ENCODE peak calls at places on chromosomes 7 and 10, in eight cellular contexts. K is K562; X is activated CD4-positive, alpha-beta T cell treated with anti-CD3 and anti-CD28 coated beads for 4 hours; Y is astrocyte of the hippocampus; W is activated T-cell treated with anti-CD3 and anti-CD28 coated beads for 1 hour; O is left ventricle myocardium inferior; L is upper lobe of left lung; U is stimulated activated CD4-positive, alpha-beta T cell treated with anti-CD3 and anti-CD28 coated beads, Interleukin-2, amount 100 ng/mL, for 4 hours. P is an unnamed sample.
A peak's percentile ranks its signal among the peaks of the same experiment; 100 is the strongest.

GRCh38 chr10:45564303-45564959 is 108.1 kb downstream of the ZFAND4 start:
- DNase-seq in K (no peak), X (no peak), Y (no peak), W (no peak), O (no peak), L (no peak), U (no peak), P (no peak)

GRCh38 chr10:48533951-48534720 is 70.7 kb downstream of the ARHGAP22 start:
- DNase-seq in K (no peak), X (no peak), Y (peak; percentile 91), W (no peak), O (no peak), L (no peak), U (no peak), P (no peak)

GRCh38 chr10:84221916-84222315 is 3.4 kb downstream of the LRIT2 start:
- DNase-seq in K (no peak), X (no peak), Y (no peak), W (no peak), O (no peak), L (no peak), U (no peak), P (no peak)

GRCh38 chr7:151130741-151131157 is 36.7 kb downstream of the GBX1 start:
- DNase-seq in K (no peak), X (no peak), Y (no peak), W (no peak), O (peak; percentile 7), L (no peak), U (no peak), P (no peak)

GRCh38 chr10:119250641-119251314 is 43.4 kb downstream of the GRK5 start:
- DNase-seq in K (no peak), X (no peak), Y (peak; percentile 73), W (no peak), O (no peak), L (no peak), U (no peak), P (no peak)

GRCh38 chr7:33072471-33072870 is 9.9 kb upstream of the NT5C3A start:
- DNase-seq in K (no peak), X (no peak), Y (peak; percentile 72), W (no peak), O (no peak), L (no peak), U (no peak), P (no peak)

GRCh38 chr7:64310426-64310825 is 3.3 kb upstream of the ZNF736 start:
- DNase-seq in K (no peak), X (no peak), Y (no peak), W (no peak), O (no peak), L (no peak), U (no peak), P (no peak)

GRCh38 chr10:95628786-95629185 is 27.7 kb downstream of the ALDH18A1 start:
- DNase-seq in K (no peak), X (no peak), Y (peak; percentile 42), W (no peak), O (no peak), L (no peak), U (no peak), P (no peak)

GRCh38 chr10:34464000-34464399 is 351.1 kb downstream of the PARD3 start:
- DNase-seq in K (no peak), X (no peak), Y (no peak), W (no peak), O (no peak), L (no peak), U (no peak), P (no peak)

GRCh38 chr10:23522345-23522744 is 83.5 kb downstream of the OTUD1 start:
- DNase-seq in K (no peak), X (no peak), Y (no peak), W (no peak), O (no peak), L (no peak), U (no peak), P (no peak)

GRCh38 chr7:66033471-66034385 is 41.9 kb upstream of the ASL start:
- DNase-seq in K (no peak), X (no peak), Y (no peak), W (no peak), O (no peak), L (no peak), U (no peak), P (no peak)

GRCh38 chr7:130887182-130888016 is 153.4 kb upstream of the KLF14 start:
- DNase-seq in K (no peak), X (no peak), Y (peak; percentile 69), W (no peak), O (no peak), L (no peak), U (no peak), P (no peak)

GRCh38 chr7:7512861-7513597 is 22.6 kb downstream of the COL28A1 start:
- DNase-seq in K (no peak), X (no peak), Y (no peak), W (no peak), O (no peak), L (no peak), U (no peak), P (peak; percentile 78)

GRCh38 chr7:108247646-108248045 is 117.5 kb upstream of the LAMB4 start:
- DNase-seq in K (no peak), X (no peak), Y (peak; percentile 55), W (no peak), O (no peak), L (no peak), U (no peak), P (no peak)

GRCh38 chr10:14904316-14904732 is 25.7 kb downstream of the SUV39H2 start:
- DNase-seq in K (peak; percentile 41), X (peak; percentile 13), Y (peak; percentile 39), W (no peak), O (no peak), L (no peak), U (no peak), P (peak; percentile 43)

GRCh38 chr10:72083234-72084093 is 4.9 kb downstream of the SPOCK2 start:
- DNase-seq in K (no peak), X (peak; percentile 37), Y (no peak), W (no peak), O (no peak), L (no peak), U (no peak), P (no peak)

GRCh38 chr7:36863901-36864701 is 139.8 kb upstream of the AOAH start:
- DNase-seq in K (no peak), X (no peak), Y (no peak), W (no peak), O (no peak), L (no peak), U (no peak), P (peak; percentile 2)

GRCh38 chr10:51667992-51668689 is 31.3 kb downstream of the CSTF2T start:
- DNase-seq in K (no peak), X (no peak), Y (peak; percentile 78), W (no peak), O (no peak), L (no peak), U (no peak), P (no peak)

GRCh38 chr10:24866615-24867583 is 85.5 kb downstream of the PRTFDC1 start:
- DNase-seq in K (peak; percentile 38), X (no peak), Y (peak; percentile 75), W (no peak), O (peak; percentile 72), L (no peak), U (no peak), P (peak; percentile 56)

GRCh38 chr7:46440186-46440585 is 519.1 kb upstream of the IGFBP3 start:
- DNase-seq in K (no peak), X (no peak), Y (no peak), W (no peak), O (no peak), L (no peak), U (no peak), P (no peak)

GRCh38 chr7:99036531-99037175 is 107.3 kb downstream of the SMURF1 start:
- DNase-seq in K (peak; percentile 45), X (no peak), Y (peak; percentile 68), W (no peak), O (no peak), L (no peak), U (no peak), P (no peak)

GRCh38 chr10:48291190-48291589 is 15.3 kb upstream of the MAPK8 start:
- DNase-seq in K (peak; percentile 35), X (no peak), Y (no peak), W (no peak), O (no peak), L (no peak), U (no peak), P (no peak)

GRCh38 chr7:17946591-17946990 is 6.3 kb upstream of the SNX13 start:
- DNase-seq in K (no peak), X (no peak), Y (no peak), W (no peak), O (no peak), L (no peak), U (no peak), P (no peak)